ENCODE peak calls at places on chromosomes 16 and 17, in four cellular contexts. One of them, this sample, is unnamed.
A peak's percentile ranks its signal among the peaks of the same experiment; 100 is the strongest.

GRCh38 chr17:76695059-76695892 is 15.5 kb downstream of the MXRA7 start:
- DNase-seq in RPMI7951: no peak
- DNase-seq in stimulated activated naive CD4-positive, alpha-beta T cell: no peak
- DNase-seq in CD4-positive, alpha-beta T cell: no peak
- DNase-seq in this sample: no peak

GRCh38 chr16:10622036-10622921 is 41.9 kb upstream of the EMP2 start:
- DNase-seq in RPMI7951: no peak
- DNase-seq in stimulated activated naive CD4-positive, alpha-beta T cell: no peak
- DNase-seq in CD4-positive, alpha-beta T cell: no peak
- DNase-seq in this sample: no peak

GRCh38 chr17:56593073-56593740 is at the start of gene NOG:
- DNase-seq in stimulated activated naive CD4-positive, alpha-beta T cell: peak; percentile 57
- DNase-seq in CD4-positive, alpha-beta T cell: peak; percentile 54
- DNase-seq in RPMI7951: peak; percentile 29
- DNase-seq in this sample: no peak

GRCh38 chr17:82765357-82765756 is 13.5 kb downstream of the TBCD start:
- DNase-seq in stimulated activated naive CD4-positive, alpha-beta T cell: no peak
- DNase-seq in RPMI7951: no peak
- DNase-seq in CD4-positive, alpha-beta T cell: no peak
- DNase-seq in this sample: no peak

GRCh38 chr17:45020354-45021138 is 30.9 kb downstream of the DCAKD start:
- DNase-seq in RPMI7951: no peak
- DNase-seq in CD4-positive, alpha-beta T cell: no peak
- DNase-seq in stimulated activated naive CD4-positive, alpha-beta T cell: no peak
- DNase-seq in this sample: no peak

GRCh38 chr17:78532311-78532710 is 44.9 kb downstream of the DNAH17 start:
- DNase-seq in stimulated activated naive CD4-positive, alpha-beta T cell: no peak
- DNase-seq in RPMI7951: no peak
- DNase-seq in CD4-positive, alpha-beta T cell: no peak
- DNase-seq in this sample: no peak

GRCh38 chr16:19116711-19117449 is 3.1 kb downstream of the ITPRIPL2 start:
- DNase-seq in CD4-positive, alpha-beta T cell: no peak
- DNase-seq in RPMI7951: no peak
- DNase-seq in stimulated activated naive CD4-positive, alpha-beta T cell: no peak
- DNase-seq in this sample: no peak

GRCh38 chr16:23082161-23082788 is 67.0 kb downstream of the USP31 start:
- DNase-seq in RPMI7951: peak; percentile 3
- DNase-seq in stimulated activated naive CD4-positive, alpha-beta T cell: no peak
- DNase-seq in CD4-positive, alpha-beta T cell: no peak
- DNase-seq in this sample: no peak

GRCh38 chr16:84175351-84176081 is 11.3 kb downstream of the TAF1C start:
- DNase-seq in RPMI7951: no peak
- DNase-seq in stimulated activated naive CD4-positive, alpha-beta T cell: peak; percentile 19
- DNase-seq in CD4-positive, alpha-beta T cell: peak; percentile 59
- DNase-seq in this sample: peak; percentile 27

GRCh38 chr17:82301300-82301915 is 16.0 kb downstream of the CD7 start:
- DNase-seq in stimulated activated naive CD4-positive, alpha-beta T cell: no peak
- DNase-seq in CD4-positive, alpha-beta T cell: no peak
- DNase-seq in RPMI7951: no peak
- DNase-seq in this sample: no peak

GRCh38 chr16:50354082-50354481 is 14.7 kb downstream of the BRD7 start:
- DNase-seq in RPMI7951: no peak
- DNase-seq in stimulated activated naive CD4-positive, alpha-beta T cell: no peak
- DNase-seq in CD4-positive, alpha-beta T cell: no peak
- DNase-seq in this sample: no peak

GRCh38 chr17:78541488-78542237 is 35.5 kb downstream of the DNAH17 start:
- DNase-seq in RPMI7951: peak; percentile 76
- DNase-seq in CD4-positive, alpha-beta T cell: no peak
- DNase-seq in stimulated activated naive CD4-positive, alpha-beta T cell: no peak
- DNase-seq in this sample: no peak

GRCh38 chr17:65564793-65565192 is 3.3 kb upstream of the AXIN2 start:
- DNase-seq in CD4-positive, alpha-beta T cell: no peak
- DNase-seq in stimulated activated naive CD4-positive, alpha-beta T cell: no peak
- DNase-seq in RPMI7951: peak; percentile 29
- DNase-seq in this sample: no peak

GRCh38 chr16:68718596-68718995 is 18.5 kb upstream of the CDH1 start:
- DNase-seq in RPMI7951: no peak
- DNase-seq in CD4-positive, alpha-beta T cell: no peak
- DNase-seq in stimulated activated naive CD4-positive, alpha-beta T cell: no peak
- DNase-seq in this sample: no peak

GRCh38 chr16:4272114-4272954 is 489 bp downstream of the TFAP4 start:
- DNase-seq in stimulated activated naive CD4-positive, alpha-beta T cell: peak; percentile 27
- DNase-seq in RPMI7951: no peak
- DNase-seq in CD4-positive, alpha-beta T cell: peak; percentile 47
- DNase-seq in this sample: no peak

GRCh38 chr17:3972281-3972731 is 8.1 kb upstream of the ATP2A3 start:
- DNase-seq in RPMI7951: no peak
- DNase-seq in stimulated activated naive CD4-positive, alpha-beta T cell: no peak
- DNase-seq in CD4-positive, alpha-beta T cell: no peak
- DNase-seq in this sample: no peak

GRCh38 chr17:36183811-36184765 is 7.7 kb upstream of the TBC1D3B start:
- DNase-seq in RPMI7951: no peak
- DNase-seq in CD4-positive, alpha-beta T cell: no peak
- DNase-seq in stimulated activated naive CD4-positive, alpha-beta T cell: no peak
- DNase-seq in this sample: no peak

GRCh38 chr16:4212934-4213296 is 29.0 kb downstream of the SRL start:
- DNase-seq in RPMI7951: peak; percentile 11
- DNase-seq in stimulated activated naive CD4-positive, alpha-beta T cell: no peak
- DNase-seq in CD4-positive, alpha-beta T cell: no peak
- DNase-seq in this sample: no peak

GRCh38 chr17:74737299-74738050 is 419 bp downstream of the RAB37 start:
- DNase-seq in stimulated activated naive CD4-positive, alpha-beta T cell: no peak
- DNase-seq in RPMI7951: no peak
- DNase-seq in CD4-positive, alpha-beta T cell: no peak
- DNase-seq in this sample: no peak

GRCh38 chr16:1613240-1613639 is 1.1 kb downstream of the CRAMP1 start:
- DNase-seq in RPMI7951: no peak
- DNase-seq in stimulated activated naive CD4-positive, alpha-beta T cell: no peak
- DNase-seq in CD4-positive, alpha-beta T cell: no peak
- DNase-seq in this sample: no peak

GRCh38 chr17:40310882-40311391 is 2.0 kb downstream of the RARA start:
- DNase-seq in stimulated activated naive CD4-positive, alpha-beta T cell: no peak
- DNase-seq in CD4-positive, alpha-beta T cell: no peak
- DNase-seq in RPMI7951: peak; percentile 42
- DNase-seq in this sample: no peak

GRCh38 chr16:2897110-2897509 is 14.1 kb downstream of the FLYWCH2 start:
- DNase-seq in CD4-positive, alpha-beta T cell: no peak
- DNase-seq in stimulated activated naive CD4-positive, alpha-beta T cell: no peak
- DNase-seq in RPMI7951: no peak
- DNase-seq in this sample: no peak

GRCh38 chr16:12976936-12977335 is 75.5 kb downstream of the SHISA9 start:
- DNase-seq in CD4-positive, alpha-beta T cell: no peak
- DNase-seq in RPMI7951: peak; percentile 68
- DNase-seq in stimulated activated naive CD4-positive, alpha-beta T cell: no peak
- DNase-seq in this sample: no peak

GRCh38 chr17:73316919-73317505 is 5.2 kb upstream of the CDC42EP4 start:
- DNase-seq in RPMI7951: no peak
- DNase-seq in stimulated activated naive CD4-positive, alpha-beta T cell: no peak
- DNase-seq in CD4-positive, alpha-beta T cell: no peak
- DNase-seq in this sample: no peak

GRCh38 chr17:17090642-17091103 is 48.4 kb downstream of the MPRIP start:
- DNase-seq in CD4-positive, alpha-beta T cell: no peak
- DNase-seq in RPMI7951: no peak
- DNase-seq in stimulated activated naive CD4-positive, alpha-beta T cell: no peak
- DNase-seq in this sample: no peak

This sample was measured in T-helper 22 cell.